ENCODE peak calls at places on chromosomes 5 and 9, in nine cellular contexts. O is prostate gland, D is esophagus squamous epithelium, F is transverse colon, L is esophagus muscularis mucosa, T is heart left ventricle, J is A549, S is H1, M is body of pancreas. W is an unnamed sample.
A peak's percentile ranks its signal among the peaks of the same experiment; 100 is the strongest.

GRCh38 chr5:68171101-68171558 is 44.4 kb upstream of the PIK3R1 start:
- DNase-seq in D (no peak), F (peak; percentile 60), J (no peak), L (peak; percentile 96), S (no peak), O (peak; percentile 55), M (no peak), T (no peak), W (peak; percentile 31)

GRCh38 chr5:87076411-87076810 is 191.3 kb upstream of the RASA1 start:
- DNase-seq in L (no peak), J (no peak), T (no peak), O (no peak), S (no peak), D (no peak), F (no peak), M (no peak), W (no peak)

GRCh38 chr9:106120096-106120495 is 425.8 kb downstream of the TMEM38B start:
- DNase-seq in O (no peak), J (no peak), D (no peak), M (no peak), L (no peak), T (peak; percentile 35), S (no peak), F (no peak), W (no peak)

GRCh38 chr5:158979749-158980521 is 119.8 kb downstream of the EBF1 start:
- DNase-seq in D (no peak), L (no peak), O (peak; percentile 22), T (peak; percentile 76), M (peak; percentile 41), J (peak; percentile 60), S (no peak), F (peak; percentile 8), W (peak; percentile 44)

GRCh38 chr5:154318691-154319090 is 127.1 kb upstream of the SAP30L start:
- DNase-seq in O (no peak), L (no peak), J (no peak), F (no peak), D (no peak), T (no peak), S (no peak), M (no peak), W (no peak)

GRCh38 chr5:163385276-163385675 is 52.1 kb upstream of the CCNG1 start:
- DNase-seq in F (no peak), D (no peak), J (no peak), O (no peak), L (no peak), T (no peak), S (no peak), M (no peak), W (no peak)

GRCh38 chr5:28523887-28524637 is 1485.7 kb upstream of the CDH9 start:
- DNase-seq in J (no peak), T (no peak), O (no peak), M (no peak), S (no peak), D (no peak), F (no peak), L (no peak), W (no peak)

GRCh38 chr5:150544606-150545219 is 36.8 kb downstream of the NDST1 start:
- DNase-seq in T (peak; percentile 88), M (peak; percentile 79), S (peak; percentile 97), D (no peak), F (peak; percentile 84), L (no peak), J (peak; percentile 96), O (peak; percentile 56), W (peak; percentile 82)

GRCh38 chr9:12838546-12838945 is 63.7 kb downstream of the LURAP1L start:
- DNase-seq in M (no peak), D (no peak), L (no peak), F (no peak), J (no peak), T (no peak), S (no peak), O (no peak), W (no peak)

GRCh38 chr5:178204205-178205009 is at the start of gene HNRNPAB:
- DNase-seq in L (peak; percentile 99), D (peak; percentile 77), J (peak; percentile 99), T (peak; percentile 97), F (peak; percentile 97), M (peak; percentile 96), O (peak; percentile 97), S (peak; percentile 97), W (peak; percentile 97)
- TF ChIP-seq POLR2A in L (peak; percentile 94), D (peak; percentile 99), J (peak; percentile 100), T (peak; percentile 88), F (peak; percentile 100), M (peak; percentile 100), O (peak; percentile 99), S (peak; percentile 100), W (no peak)

GRCh38 chr5:139193928-139194327 is 4.2 kb downstream of the SIL1 start:
- DNase-seq in J (no peak), L (no peak), S (no peak), F (no peak), T (no peak), M (no peak), D (no peak), O (no peak), W (no peak)
- TF ChIP-seq CTCF in J (no peak), L (no peak), S (peak; percentile 10), F (peak; percentile 10), T (peak; percentile 27), M (no peak), D (peak; percentile 35), O (peak; percentile 8), W (no peak)

GRCh38 chr9:78296208-78296892 is 575 bp upstream of the PSAT1 start:
- DNase-seq in L (no peak), J (peak; percentile 56), T (peak; percentile 62), F (peak; percentile 20), M (peak; percentile 82), S (peak; percentile 61), D (no peak), O (peak; percentile 60), W (peak; percentile 75)
- H3K4me1 ChIP-seq in L (peaks cover 31% of the 10 kb centered on the region), J (peaks cover 38% of the 10 kb centered on the region), T (peaks cover 19% of the 10 kb centered on the region), F (peaks cover 24% of the 10 kb centered on the region), M (peaks cover 48% of the 10 kb centered on the region), S (peaks cover 10% of the 10 kb centered on the region), D (peaks cover 15% of the 10 kb centered on the region), O (no peaks in the 10 kb centered on the region), W (peaks cover 37% of the 10 kb centered on the region)

GRCh38 chr5:88829053-88829452 is 53.9 kb downstream of the MEF2C start:
- DNase-seq in J (no peak), T (no peak), O (no peak), L (no peak), M (no peak), F (no peak), S (no peak), D (no peak), W (no peak)
- TF ChIP-seq POLR2A in J (no peak), T (no peak), O (no peak), L (no peak), M (no peak), F (no peak), S (no peak), D (no peak), W (no peak)

GRCh38 chr5:79829260-79829659 is 139.6 kb downstream of the CMYA5 start:
- DNase-seq in J (peak; percentile 17), T (no peak), D (no peak), L (no peak), M (no peak), S (peak; percentile 74), O (no peak), F (no peak), W (no peak)
- TF ChIP-seq CTCF in J (no peak), T (peak; percentile 22), D (no peak), L (no peak), M (no peak), S (peak; percentile 87), O (no peak), F (no peak), W (no peak)

GRCh38 chr9:135803441-135803840 is 101.5 kb downstream of the KCNT1 start:
- DNase-seq in O (no peak), J (no peak), S (no peak), F (no peak), T (peak; percentile 19), L (no peak), M (no peak), D (no peak), W (no peak)
- H3K4me1 ChIP-seq in O (no peaks in the 10 kb centered on the region), J (no peaks in the 10 kb centered on the region), S (no peaks in the 10 kb centered on the region), F (no peaks in the 10 kb centered on the region), T (peaks cover 11% of the 10 kb centered on the region), L (no peaks in the 10 kb centered on the region), M (no peaks in the 10 kb centered on the region), D (no peaks in the 10 kb centered on the region), W (no peaks in the 10 kb centered on the region)

GRCh38 chr9:4746278-4746677 is 5.3 kb upstream of the AK3 start:
- DNase-seq in L (no peak), D (no peak), T (no peak), S (no peak), F (no peak), M (no peak), O (no peak), J (no peak), W (no peak)

GRCh38 chr9:4742246-4742645 is 1.2 kb upstream of the AK3 start:
- DNase-seq in T (no peak), M (no peak), L (no peak), J (no peak), F (no peak), S (no peak), D (no peak), O (no peak), W (no peak)

GRCh38 chr9:4740623-4741364 is at the start of gene AK3:
- DNase-seq in F (peak; percentile 93), M (peak; percentile 87), T (peak; percentile 94), D (peak; percentile 43), O (peak; percentile 89), J (peak; percentile 89), L (peak; percentile 93), S (peak; percentile 87), W (peak; percentile 90)

GRCh38 chr9:4741365-4742031 is 496 bp upstream of the AK3 start:
- DNase-seq in O (peak; percentile 38), F (peak; percentile 55), J (peak; percentile 32), L (no peak), D (no peak), S (peak; percentile 79), M (peak; percentile 56), T (peak; percentile 75), W (peak; percentile 52)

DNA sequence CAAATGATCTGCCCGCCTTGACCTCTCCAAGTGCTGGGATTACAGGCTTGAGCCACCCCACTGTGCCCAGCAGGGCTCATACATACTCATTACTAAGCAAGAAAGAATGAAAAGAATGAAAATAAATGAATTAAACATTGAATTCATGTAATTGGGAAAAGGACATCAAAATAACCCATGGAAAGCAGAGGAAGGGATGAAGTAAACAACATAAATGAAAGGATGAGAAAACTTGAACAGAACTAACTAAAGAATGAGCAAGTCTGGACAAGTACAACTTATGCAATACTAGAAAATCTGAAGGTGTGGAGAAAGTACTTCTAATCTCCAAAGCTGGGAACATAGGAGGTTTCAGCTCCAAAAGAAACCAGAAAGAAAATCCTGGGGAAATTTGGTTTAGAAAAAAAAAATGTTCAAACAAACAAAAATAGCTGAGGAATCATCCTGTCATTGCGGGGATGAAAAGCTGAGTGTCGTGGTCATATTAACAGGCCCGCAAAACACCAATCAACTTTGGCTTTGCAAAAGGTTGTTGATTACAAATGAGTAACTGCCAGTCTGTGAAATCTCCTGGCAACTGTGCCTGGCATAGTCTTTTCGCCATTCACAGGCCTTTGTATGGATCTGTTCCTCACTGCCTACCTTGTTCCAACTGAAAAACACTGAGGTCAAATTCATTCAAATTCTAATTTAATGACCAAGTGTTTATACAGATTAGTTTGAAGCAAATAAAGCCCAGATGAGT is 2.3 kb upstream of the AK3 start:
- DNase-seq in O (no peak), M (no peak), F (no peak), S (no peak), L (no peak), J (no peak), T (no peak), D (no peak), W (no peak)
- TF ChIP-seq POLR2A in O (no peak), M (no peak), F (no peak), S (no peak), L (no peak), J (no peak), T (no peak), D (no peak), W (no peak)

W was measured in stomach.